ENCODE peak calls at places on chromosomes 2 and 18, in eight cellular contexts. J is activated CD4-positive, alpha-beta T cell treated with anti-CD3 and anti-CD28 coated beads, Interleukin-2, amount 50 U/mL, for 48 hours; F is NCI-H524; U is ecto neural progenitor cell; P is NCI-H1694; D is GM10248; Z is neural progenitor cell; L is memory B cell. W is an unnamed sample.

GRCh38 chr18:8660316-8660715 is 45.0 kb upstream of the MTCL1 start:
- DNase-seq in J (no peak), F (no peak), U (no peak), P (no peak), D (no peak), Z (no peak), L (no peak), W (no peak)

GRCh38 chr2:237594514-237594871 is 4.0 kb upstream of the RAB17 start:
- DNase-seq in J (no peak), F (no peak), U (no peak), P (no peak), D (no peak), Z (no peak), L (no peak), W (no peak)

GRCh38 chr2:98944786-98945185 is 8.8 kb upstream of the CRACDL start:
- DNase-seq in J (no peak), F (no peak), U (no peak), P (no peak), D (no peak), Z (no peak), L (no peak), W (no peak)

GRCh38 chr2:16625759-16626158 is 39.9 kb downstream of the CYRIA start:
- DNase-seq in J (no peak), F (no peak), U (no peak), P (no peak), D (peak; percentile 37), Z (no peak), L (no peak), W (no peak)

GRCh38 chr18:45566025-45566740 is 49.1 kb upstream of the SLC14A2 start:
- DNase-seq in J (no peak), F (no peak), U (no peak), P (no peak), D (no peak), Z (no peak), L (no peak), W (no peak)

GRCh38 chr2:100427627-100428258 is 10.3 kb upstream of the CHST10 start:
- DNase-seq in J (peak; percentile 81), F (no peak), U (no peak), P (peak; percentile 63), D (peak; percentile 46), Z (peak; percentile 44), L (peak; percentile 64), W (peak; percentile 15)

GRCh38 chr18:11104307-11104706 is 45.1 kb downstream of the PIEZO2 start:
- DNase-seq in J (no peak), F (no peak), U (no peak), P (no peak), D (no peak), Z (no peak), L (no peak), W (no peak)

GRCh38 chr2:150052457-150052856 is 435.0 kb downstream of the RND3 start:
- DNase-seq in J (no peak), F (no peak), U (no peak), P (no peak), D (no peak), Z (no peak), L (no peak), W (no peak)

GRCh38 chr18:54109131-54109683 is 115.3 kb downstream of the MBD2 start:
- DNase-seq in J (no peak), F (no peak), U (no peak), P (no peak), D (no peak), Z (no peak), L (no peak), W (no peak)

GRCh38 chr2:238101891-238102841 is 2.0 kb downstream of the ESPNL start:
- DNase-seq in J (peak; percentile 1), F (no peak), U (peak; percentile 47), P (no peak), D (no peak), Z (no peak), L (no peak), W (no peak)

GRCh38 chr2:226875438-226876225 is 39.8 kb downstream of the RHBDD1 start:
- DNase-seq in J (no peak), F (no peak), U (no peak), P (no peak), D (no peak), Z (no peak), L (no peak), W (no peak)

GRCh38 chr2:26550276-26551015 is 72.5 kb upstream of the OTOF start:
- DNase-seq in J (no peak), F (no peak), U (no peak), P (no peak), D (no peak), Z (no peak), L (no peak), W (no peak)

GRCh38 chr18:55384551-55385275 is 203.3 kb downstream of the TCF4 start:
- DNase-seq in J (peak; percentile 10), F (peak; percentile 40), U (no peak), P (no peak), D (peak; percentile 32), Z (peak; percentile 68), L (no peak), W (no peak)

GRCh38 chr2:189002079-189002478 is 27.9 kb downstream of the COL3A1 start:
- DNase-seq in J (no peak), F (no peak), U (no peak), P (no peak), D (no peak), Z (no peak), L (no peak), W (no peak)

GRCh38 chr18:49133112-49133511 is 182.3 kb upstream of the SMAD7 start:
- DNase-seq in J (no peak), F (no peak), U (no peak), P (no peak), D (no peak), Z (no peak), L (no peak), W (no peak)

GRCh38 chr2:25174192-25174861 is 5.9 kb upstream of the POMC start:
- DNase-seq in J (no peak), F (no peak), U (no peak), P (no peak), D (no peak), Z (no peak), L (no peak), W (no peak)

GRCh38 chr2:9914384-9915065 is 37.0 kb upstream of the GRHL1 start:
- DNase-seq in J (peak; percentile 66), F (no peak), U (no peak), P (no peak), D (peak; percentile 71), Z (no peak), L (no peak), W (no peak)

GRCh38 chr18:49976810-49977209 is 163.5 kb upstream of the ACAA2 start:
- DNase-seq in J (no peak), F (peak; percentile 38), U (no peak), P (peak; percentile 74), D (no peak), Z (no peak), L (no peak), W (no peak)

GRCh38 chr2:162257416-162257815 is 14.2 kb upstream of the FAP start:
- DNase-seq in J (no peak), F (no peak), U (no peak), P (no peak), D (no peak), Z (no peak), L (no peak), W (no peak)

GRCh38 chr2:192162392-192163042 is 32.2 kb downstream of the TMEFF2 start:
- DNase-seq in J (peak; percentile 73), F (no peak), U (peak; percentile 66), P (peak; percentile 85), D (peak; percentile 17), Z (peak; percentile 73), L (peak; percentile 54), W (peak; percentile 0)

GRCh38 chr2:127770973-127771735 is 39.8 kb downstream of the WDR33 start:
- DNase-seq in J (no peak), F (no peak), U (no peak), P (no peak), D (no peak), Z (no peak), L (no peak), W (no peak)

GRCh38 chr2:197947219-197947757 is 142.9 kb downstream of the PLCL1 start:
- DNase-seq in J (no peak), F (no peak), U (no peak), P (no peak), D (no peak), Z (no peak), L (no peak), W (no peak)

GRCh38 chr2:161414385-161415040 is 1.6 kb upstream of the TBR1 start:
- DNase-seq in J (peak; percentile 21), F (peak; percentile 21), U (peak; percentile 84), P (no peak), D (peak; percentile 42), Z (peak; percentile 84), L (peak; percentile 23), W (no peak)

GRCh38 chr2:120450196-120450820 is 104.4 kb downstream of the INHBB start:
- DNase-seq in J (no peak), F (no peak), U (no peak), P (no peak), D (no peak), Z (no peak), L (no peak), W (no peak)

GRCh38 chr2:50582164-50582563 is 449.8 kb downstream of the NRXN1 start:
- DNase-seq in J (no peak), F (peak; percentile 32), U (no peak), P (no peak), D (no peak), Z (no peak), L (no peak), W (no peak)

GRCh38 chr2:56155188-56155587 is 28.6 kb upstream of the CCDC85A start:
- DNase-seq in J (no peak), F (no peak), U (no peak), P (no peak), D (no peak), Z (no peak), L (no peak), W (no peak)

GRCh38 chr2:162007447-162008040 is 66.5 kb downstream of the DPP4 start:
- DNase-seq in J (no peak), F (no peak), U (no peak), P (no peak), D (no peak), Z (no peak), L (no peak), W (no peak)

GRCh38 chr18:40926679-40927078 is 1028.4 kb upstream of the PIK3C3 start:
- DNase-seq in J (no peak), F (peak; percentile 78), U (no peak), P (no peak), D (no peak), Z (no peak), L (no peak), W (no peak)

GRCh38 chr2:241582806-241583205 is 24.3 kb downstream of the BOK start:
- DNase-seq in J (no peak), F (no peak), U (no peak), P (no peak), D (no peak), Z (no peak), L (no peak), W (no peak)

GRCh38 chr2:215171826-215172225 is 33.4 kb upstream of the ABCA12 start:
- DNase-seq in J (no peak), F (peak; percentile 40), U (no peak), P (no peak), D (no peak), Z (no peak), L (no peak), W (no peak)

GRCh38 chr18:50715919-50716318 is 103.9 kb downstream of the MRO start:
- DNase-seq in J (no peak), F (no peak), U (no peak), P (no peak), D (no peak), Z (no peak), L (no peak), W (no peak)

GRCh38 chr2:26430826-26431225 is 29.1 kb downstream of the DRC1 start:
- DNase-seq in J (no peak), F (no peak), U (no peak), P (no peak), D (no peak), Z (no peak), L (no peak), W (no peak)

GRCh38 chr2:79782540-79782939 is 269.7 kb downstream of the CTNNA2 start:
- DNase-seq in J (no peak), F (no peak), U (no peak), P (no peak), D (no peak), Z (peak; percentile 73), L (no peak), W (no peak)

GRCh38 chr2:62685986-62686625 is 19.4 kb upstream of the EHBP1 start:
- DNase-seq in J (no peak), F (peak; percentile 9), U (no peak), P (peak; percentile 81), D (no peak), Z (no peak), L (no peak), W (no peak)